ENCODE peak calls at places on chromosomes 13 and 19, in ten cellular contexts. One of them, this sample, is unnamed.
A peak's percentile ranks its signal among the peaks of the same experiment; 100 is the strongest.

GRCh38 chr13:75507027-75508001 is 25.3 kb upstream of the TBC1D4 start:
- DNase-seq in Peyer's patch: no peak
- DNase-seq in tibial nerve: no peak
- DNase-seq in mesendoderm: no peak
- DNase-seq in GM23338: no peak
- DNase-seq in endodermal cell: no peak
- DNase-seq in A673: peak; percentile 10
- DNase-seq in body of pancreas: no peak
- DNase-seq in adrenal gland: no peak
- DNase-seq in transverse colon: no peak
- DNase-seq in this sample: no peak

GRCh38 chr13:98768522-98768921 is 16.1 kb upstream of the SLC15A1 start:
- DNase-seq in Peyer's patch: no peak
- DNase-seq in tibial nerve: no peak
- DNase-seq in mesendoderm: no peak
- DNase-seq in GM23338: no peak
- DNase-seq in endodermal cell: no peak
- DNase-seq in A673: no peak
- DNase-seq in body of pancreas: no peak
- DNase-seq in adrenal gland: no peak
- DNase-seq in transverse colon: no peak
- DNase-seq in this sample: no peak

GRCh38 chr13:34349091-34349722 is 531.3 kb downstream of the RFC3 start:
- DNase-seq in Peyer's patch: no peak
- DNase-seq in tibial nerve: peak; percentile 77
- DNase-seq in mesendoderm: no peak
- DNase-seq in GM23338: no peak
- DNase-seq in endodermal cell: no peak
- DNase-seq in A673: no peak
- DNase-seq in body of pancreas: peak; percentile 35
- DNase-seq in adrenal gland: peak; percentile 72
- DNase-seq in transverse colon: peak; percentile 25
- DNase-seq in this sample: no peak

GRCh38 chr19:9406798-9407352 is 28.5 kb downstream of the ZNF266 start:
- DNase-seq in Peyer's patch: peak; percentile 51
- DNase-seq in tibial nerve: peak; percentile 11
- DNase-seq in mesendoderm: no peak
- DNase-seq in GM23338: peak; percentile 6
- DNase-seq in endodermal cell: no peak
- DNase-seq in A673: peak; percentile 88
- DNase-seq in body of pancreas: peak; percentile 67
- DNase-seq in adrenal gland: peak; percentile 72
- DNase-seq in transverse colon: peak; percentile 26
- DNase-seq in this sample: peak; percentile 13

GRCh38 chr19:17719730-17720486 is 628 bp downstream of the MAP1S start:
- DNase-seq in Peyer's patch: peak; percentile 69
- DNase-seq in tibial nerve: no peak
- DNase-seq in mesendoderm: no peak
- DNase-seq in GM23338: peak; percentile 43
- DNase-seq in endodermal cell: peak; percentile 63
- DNase-seq in A673: no peak
- DNase-seq in body of pancreas: peak; percentile 62
- DNase-seq in adrenal gland: no peak
- DNase-seq in transverse colon: peak; percentile 65
- DNase-seq in this sample: peak; percentile 80

GRCh38 chr19:16143399-16144215 is at the start of gene HSH2D:
- DNase-seq in Peyer's patch: peak; percentile 93
- DNase-seq in tibial nerve: no peak
- DNase-seq in mesendoderm: peak; percentile 56
- DNase-seq in GM23338: peak; percentile 86
- DNase-seq in endodermal cell: peak; percentile 87
- DNase-seq in A673: no peak
- DNase-seq in body of pancreas: peak; percentile 89
- DNase-seq in adrenal gland: peak; percentile 46
- DNase-seq in transverse colon: peak; percentile 96
- DNase-seq in this sample: peak; percentile 82

GRCh38 chr13:93480553-93481106 is 254.0 kb downstream of the GPC6 start:
- DNase-seq in Peyer's patch: no peak
- DNase-seq in tibial nerve: no peak
- DNase-seq in mesendoderm: no peak
- DNase-seq in GM23338: no peak
- DNase-seq in endodermal cell: no peak
- DNase-seq in A673: no peak
- DNase-seq in body of pancreas: no peak
- DNase-seq in adrenal gland: no peak
- DNase-seq in transverse colon: no peak
- DNase-seq in this sample: no peak

GRCh38 chr19:17687141-17687856 is 855 bp downstream of the UNC13A start:
- DNase-seq in Peyer's patch: no peak
- DNase-seq in tibial nerve: no peak
- DNase-seq in mesendoderm: peak; percentile 68
- DNase-seq in GM23338: peak; percentile 85
- DNase-seq in endodermal cell: peak; percentile 84
- DNase-seq in A673: peak; percentile 33
- DNase-seq in body of pancreas: no peak
- DNase-seq in adrenal gland: no peak
- DNase-seq in transverse colon: no peak
- DNase-seq in this sample: peak; percentile 82

GRCh38 chr13:109933476-109933875 is 147.1 kb upstream of the IRS2 start:
- DNase-seq in Peyer's patch: no peak
- DNase-seq in tibial nerve: no peak
- DNase-seq in mesendoderm: no peak
- DNase-seq in GM23338: no peak
- DNase-seq in endodermal cell: peak; percentile 51
- DNase-seq in A673: peak; percentile 9
- DNase-seq in body of pancreas: no peak
- DNase-seq in adrenal gland: no peak
- DNase-seq in transverse colon: no peak
- DNase-seq in this sample: peak; percentile 19

DNA sequence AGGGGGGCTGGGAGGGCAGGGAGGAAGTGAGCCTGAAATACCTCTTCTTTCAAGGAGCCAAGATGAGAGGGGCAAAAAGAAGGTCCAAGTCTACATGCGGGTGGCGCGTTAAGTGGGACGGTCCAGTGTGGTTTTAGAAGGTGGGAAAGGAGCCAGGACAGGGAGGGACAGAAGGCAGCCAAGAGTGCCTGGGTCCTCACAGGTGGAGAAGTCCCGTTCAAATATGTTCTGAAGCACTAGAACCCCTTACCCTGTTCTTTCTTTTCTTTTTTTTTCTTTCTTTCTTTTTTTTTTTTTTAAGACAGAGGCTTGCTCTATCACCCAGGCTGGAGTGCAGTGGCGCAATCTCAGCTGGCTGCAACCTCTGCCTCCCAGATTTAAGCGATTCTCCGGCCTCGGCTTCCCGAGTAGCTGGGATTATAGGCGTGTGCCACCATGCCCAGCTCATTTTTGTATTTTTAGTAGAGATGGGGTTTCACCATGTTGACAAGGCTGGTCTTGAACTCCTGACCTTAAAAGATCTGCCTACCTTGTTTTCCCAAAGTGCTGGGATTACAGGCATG is 7.4 kb downstream of the CAMSAP3 start:
- DNase-seq in Peyer's patch: no peak
- DNase-seq in tibial nerve: no peak
- DNase-seq in mesendoderm: no peak
- DNase-seq in GM23338: no peak
- DNase-seq in endodermal cell: no peak
- DNase-seq in A673: no peak
- DNase-seq in body of pancreas: no peak
- DNase-seq in adrenal gland: no peak
- DNase-seq in transverse colon: no peak
- DNase-seq in this sample: no peak
- H3K27me3 ChIP-seq in Peyer's patch: no peaks in the 10 kb centered on the region
- H3K27me3 ChIP-seq in tibial nerve: no peaks in the 10 kb centered on the region
- H3K27me3 ChIP-seq in mesendoderm: no peaks in the 10 kb centered on the region
- H3K27me3 ChIP-seq in GM23338: no peaks in the 10 kb centered on the region
- H3K27me3 ChIP-seq in endodermal cell: no peaks in the 10 kb centered on the region
- H3K27me3 ChIP-seq in A673: peaks cover 7% of the 10 kb centered on the region
- H3K27me3 ChIP-seq in body of pancreas: no peaks in the 10 kb centered on the region
- H3K27me3 ChIP-seq in adrenal gland: no peaks in the 10 kb centered on the region
- H3K27me3 ChIP-seq in transverse colon: peaks cover 13% of the 10 kb centered on the region
- H3K27me3 ChIP-seq in this sample: peaks cover 6% of the 10 kb centered on the region

GRCh38 chr19:50447750-50448149 is 15.1 kb downstream of the MYBPC2 start:
- DNase-seq in Peyer's patch: no peak
- DNase-seq in tibial nerve: no peak
- DNase-seq in mesendoderm: no peak
- DNase-seq in GM23338: no peak
- DNase-seq in endodermal cell: no peak
- DNase-seq in A673: no peak
- DNase-seq in body of pancreas: no peak
- DNase-seq in adrenal gland: no peak
- DNase-seq in transverse colon: no peak
- DNase-seq in this sample: no peak

GRCh38 chr19:50449236-50449899 is 16.7 kb downstream of the MYBPC2 start:
- DNase-seq in Peyer's patch: no peak
- DNase-seq in tibial nerve: no peak
- DNase-seq in mesendoderm: no peak
- DNase-seq in GM23338: no peak
- DNase-seq in endodermal cell: no peak
- DNase-seq in A673: no peak
- DNase-seq in body of pancreas: no peak
- DNase-seq in adrenal gland: no peak
- DNase-seq in transverse colon: no peak
- DNase-seq in this sample: no peak

GRCh38 chr19:50450369-50451222 is 17.9 kb downstream of the MYBPC2 start:
- DNase-seq in Peyer's patch: no peak
- DNase-seq in tibial nerve: no peak
- DNase-seq in mesendoderm: no peak
- DNase-seq in GM23338: no peak
- DNase-seq in endodermal cell: no peak
- DNase-seq in A673: no peak
- DNase-seq in body of pancreas: no peak
- DNase-seq in adrenal gland: no peak
- DNase-seq in transverse colon: no peak
- DNase-seq in this sample: peak; percentile 55

GRCh38 chr19:50453243-50453642 is 20.6 kb downstream of the MYBPC2 start:
- DNase-seq in Peyer's patch: no peak
- DNase-seq in tibial nerve: no peak
- DNase-seq in mesendoderm: no peak
- DNase-seq in GM23338: no peak
- DNase-seq in endodermal cell: no peak
- DNase-seq in A673: no peak
- DNase-seq in body of pancreas: no peak
- DNase-seq in adrenal gland: no peak
- DNase-seq in transverse colon: no peak
- DNase-seq in this sample: no peak

DNA sequence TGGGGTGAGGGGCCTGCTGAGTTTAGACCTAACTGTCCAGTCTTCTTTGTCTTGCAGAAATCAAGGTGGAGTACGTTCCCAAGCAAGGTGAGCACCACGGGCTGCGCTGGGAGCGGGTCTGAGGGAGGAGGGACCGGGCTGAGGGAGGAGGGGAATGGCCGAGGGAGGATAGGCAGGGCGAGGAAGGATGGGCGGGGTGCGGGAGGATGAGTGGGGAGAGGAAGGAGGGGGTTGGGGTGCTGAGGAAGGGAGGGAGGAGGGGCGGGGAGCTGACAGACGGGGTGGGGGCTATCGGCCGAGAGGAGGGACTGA is 18.5 kb downstream of the MYBPC2 start:
- DNase-seq in Peyer's patch: no peak
- DNase-seq in tibial nerve: no peak
- DNase-seq in mesendoderm: no peak
- DNase-seq in GM23338: peak; percentile 22
- DNase-seq in endodermal cell: no peak
- DNase-seq in A673: no peak
- DNase-seq in body of pancreas: no peak
- DNase-seq in adrenal gland: no peak
- DNase-seq in transverse colon: no peak
- DNase-seq in this sample: peak; percentile 57
- H3K27me3 ChIP-seq in Peyer's patch: no peaks in the 10 kb centered on the region
- H3K27me3 ChIP-seq in tibial nerve: no peaks in the 10 kb centered on the region
- H3K27me3 ChIP-seq in mesendoderm: no peaks in the 10 kb centered on the region
- H3K27me3 ChIP-seq in GM23338: no peaks in the 10 kb centered on the region
- H3K27me3 ChIP-seq in endodermal cell: no peaks in the 10 kb centered on the region
- H3K27me3 ChIP-seq in A673: no peaks in the 10 kb centered on the region
- H3K27me3 ChIP-seq in body of pancreas: no peaks in the 10 kb centered on the region
- H3K27me3 ChIP-seq in adrenal gland: no peaks in the 10 kb centered on the region
- H3K27me3 ChIP-seq in transverse colon: peaks cover 14% of the 10 kb centered on the region
- H3K27me3 ChIP-seq in this sample: no peaks in the 10 kb centered on the region

DNA sequence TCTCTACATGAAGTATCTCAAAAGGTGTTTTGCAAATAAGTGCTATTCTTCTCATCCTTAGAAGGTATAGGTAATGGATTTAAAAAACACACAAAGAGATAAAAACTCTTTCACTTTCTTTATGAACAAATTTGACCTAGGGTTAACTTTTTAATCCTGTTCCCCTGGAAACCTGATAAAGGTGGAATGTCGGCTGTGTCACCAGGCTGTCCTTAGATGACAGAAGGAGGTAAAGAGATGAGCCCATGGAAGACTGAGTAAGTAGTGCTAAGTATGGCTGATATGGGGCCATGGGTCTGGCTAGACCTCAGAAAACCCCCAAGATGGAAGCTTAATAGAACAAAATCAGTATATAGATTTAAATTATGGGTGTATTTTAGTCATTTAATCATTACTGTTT is 153.8 kb upstream of the LSM14A start:
- DNase-seq in Peyer's patch: no peak
- DNase-seq in tibial nerve: no peak
- DNase-seq in mesendoderm: peak; percentile 41
- DNase-seq in GM23338: no peak
- DNase-seq in endodermal cell: no peak
- DNase-seq in A673: no peak
- DNase-seq in body of pancreas: no peak
- DNase-seq in adrenal gland: no peak
- DNase-seq in transverse colon: no peak
- DNase-seq in this sample: no peak
- H3K27me3 ChIP-seq in Peyer's patch: no peaks in the 10 kb centered on the region
- H3K27me3 ChIP-seq in tibial nerve: no peaks in the 10 kb centered on the region
- H3K27me3 ChIP-seq in mesendoderm: no peaks in the 10 kb centered on the region
- H3K27me3 ChIP-seq in GM23338: no peaks in the 10 kb centered on the region
- H3K27me3 ChIP-seq in endodermal cell: peaks cover 6% of the 10 kb centered on the region
- H3K27me3 ChIP-seq in A673: peaks cover 72% of the 10 kb centered on the region
- H3K27me3 ChIP-seq in body of pancreas: no peaks in the 10 kb centered on the region
- H3K27me3 ChIP-seq in adrenal gland: peaks cover 4% of the 10 kb centered on the region
- H3K27me3 ChIP-seq in transverse colon: peaks cover 48% of the 10 kb centered on the region
- H3K27me3 ChIP-seq in this sample: no peaks in the 10 kb centered on the region

DNA sequence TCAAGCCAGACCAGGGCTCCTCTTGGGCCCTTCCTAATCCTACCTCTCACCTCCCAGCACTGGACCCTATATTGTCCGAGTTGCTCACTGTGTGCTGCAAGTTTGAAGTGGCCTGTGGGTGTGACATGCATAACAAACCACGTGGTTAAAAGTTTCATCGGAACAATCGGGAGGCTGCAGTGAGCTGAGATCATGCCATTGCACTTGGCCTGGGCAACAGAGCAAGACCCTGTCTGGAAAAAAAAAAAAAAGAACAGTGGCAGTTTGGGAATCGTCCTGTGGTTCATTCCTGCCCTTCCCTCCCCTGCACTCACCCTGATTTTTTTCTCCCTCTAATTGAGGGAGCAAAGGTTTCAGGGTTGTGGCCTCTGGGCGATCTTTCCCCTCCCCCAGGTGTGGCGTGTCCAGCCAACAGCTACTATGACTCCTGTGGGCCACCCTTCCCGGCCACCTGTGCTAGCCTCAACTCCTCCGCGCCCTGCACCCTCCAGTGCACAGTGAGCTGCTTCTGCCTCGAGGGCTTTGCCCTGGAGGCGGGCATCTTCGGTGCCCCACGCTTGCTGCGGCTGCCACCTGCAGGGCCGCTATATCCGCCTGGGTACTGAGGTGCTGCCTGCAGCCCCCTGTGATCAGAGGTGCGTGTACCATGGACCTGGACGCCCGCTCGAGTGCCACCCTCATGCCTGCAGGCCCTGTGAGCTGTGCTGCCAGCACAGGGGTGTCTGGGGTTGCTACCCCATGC is 16.3 kb upstream of the FXYD3 start:
- DNase-seq in Peyer's patch: no peak
- DNase-seq in tibial nerve: no peak
- DNase-seq in mesendoderm: no peak
- DNase-seq in GM23338: no peak
- DNase-seq in endodermal cell: no peak
- DNase-seq in A673: no peak
- DNase-seq in body of pancreas: no peak
- DNase-seq in adrenal gland: no peak
- DNase-seq in transverse colon: no peak
- DNase-seq in this sample: no peak
- H3K27me3 ChIP-seq in Peyer's patch: no peaks in the 10 kb centered on the region
- H3K27me3 ChIP-seq in tibial nerve: no peaks in the 10 kb centered on the region
- H3K27me3 ChIP-seq in mesendoderm: no peaks in the 10 kb centered on the region
- H3K27me3 ChIP-seq in GM23338: no peaks in the 10 kb centered on the region
- H3K27me3 ChIP-seq in endodermal cell: no peaks in the 10 kb centered on the region
- H3K27me3 ChIP-seq in A673: no peaks in the 10 kb centered on the region
- H3K27me3 ChIP-seq in body of pancreas: no peaks in the 10 kb centered on the region
- H3K27me3 ChIP-seq in adrenal gland: no peaks in the 10 kb centered on the region
- H3K27me3 ChIP-seq in transverse colon: no peaks in the 10 kb centered on the region
- H3K27me3 ChIP-seq in this sample: no peaks in the 10 kb centered on the region

This sample was measured in H7.